ENCODE peak calls at places on chromosome 20, in ten cellular contexts. Q, X, G, P, B, R, N, L, O and W are unnamed samples.

GRCh38 chr20:52448513-52448912 is 256.9 kb upstream of the ZFP64 start:
- DNase-seq in N (no peak), G (no peak), L (no peak), P (no peak), B (no peak), R (no peak), Q (no peak), X (no peak), O (no peak), W (no peak)

GRCh38 chr20:31907046-31907445 is 36.6 kb downstream of the TTLL9 start:
- DNase-seq in P (no peak), Q (no peak), L (no peak), N (no peak), X (no peak), B (no peak), R (no peak), O (no peak), G (no peak), W (no peak)

GRCh38 chr20:5008743-5009142 is 7.4 kb upstream of the SLC23A2 start:
- DNase-seq in O (no peak), G (no peak), N (peak), B (no peak), Q (no peak), X (no peak), R (no peak), L (no peak), P (no peak), W (no peak)

GRCh38 chr20:44174996-44175766 is 11.8 kb downstream of the JPH2 start:
- DNase-seq in X (no peak), R (no peak), N (no peak), G (no peak), O (no peak), L (no peak), Q (no peak), B (peak), P (no peak), W (no peak)

GRCh38 chr20:59709636-59710035 is 105.3 kb downstream of the PHACTR3 start:
- DNase-seq in B (no peak), N (no peak), O (no peak), X (no peak), G (no peak), Q (no peak), R (no peak), L (no peak), P (no peak), W (no peak)

GRCh38 chr20:9837634-9838033 is 1.2 kb downstream of the PAK5 start:
- DNase-seq in N (no peak), O (no peak), P (no peak), L (no peak), R (no peak), Q (no peak), G (no peak), X (no peak), B (no peak), W (no peak)

GRCh38 chr20:51122931-51123658 is 100.2 kb upstream of the KCNG1 start:
- DNase-seq in R (no peak), Q (no peak), N (no peak), G (no peak), B (no peak), P (no peak), L (no peak), O (no peak), X (no peak), W (no peak)

GRCh38 chr20:48683467-48684175 is 144.2 kb downstream of the PREX1 start:
- DNase-seq in Q (no peak), G (no peak), X (no peak), R (no peak), L (no peak), P (no peak), O (no peak), B (no peak), N (peak), W (no peak)

GRCh38 chr20:50193851-50194830 is 3.5 kb downstream of the CEBPB start:
- DNase-seq in R (no peak), Q (no peak), L (peak), N (peak), X (no peak), B (no peak), P (no peak), G (peak), O (no peak), W (no peak)

GRCh38 chr20:50731930-50732690 is 730 bp downstream of the PARD6B start:
- DNase-seq in L (no peak), X (no peak), N (no peak), G (no peak), R (peak), O (no peak), B (no peak), Q (no peak), P (no peak), W (no peak)

GRCh38 chr20:46704714-46705377 is 4.6 kb upstream of the SLC2A10 start:
- DNase-seq in P (no peak), G (no peak), B (no peak), O (no peak), R (no peak), L (no peak), N (no peak), X (no peak), Q (no peak), W (no peak)

GRCh38 chr20:58199058-58199457 is 29.4 kb downstream of the ANKRD60 start:
- DNase-seq in B (no peak), L (no peak), Q (no peak), X (no peak), O (no peak), P (no peak), G (no peak), R (no peak), N (no peak), W (no peak)

GRCh38 chr20:22579711-22580697 is 4.4 kb downstream of the FOXA2 start:
- DNase-seq in Q (no peak), G (no peak), X (peak), O (no peak), L (no peak), R (no peak), B (no peak), P (peak), N (no peak), W (no peak)

GRCh38 chr20:17570347-17571152 is 675 bp downstream of the DSTN start:
- DNase-seq in O (no peak), N (peak), B (peak), Q (peak), G (peak), P (peak), R (peak), X (peak), L (peak), W (peak)